ENCODE peak calls at places on chromosomes 5 and 9, in five cellular contexts. J, X, Q, A and G are unnamed samples.

GRCh38 chr9:26112724-26113123 is 434.5 kb upstream of the TUSC1 start:
- DNase-seq in J (no peak), X (no peak), Q (no peak), A (no peak), G (no peak)

GRCh38 chr9:95370064-95370463 is 52.6 kb upstream of the FANCC start:
- DNase-seq in J (no peak), X (no peak), Q (peak; percentile 45), A (no peak), G (no peak)

GRCh38 chr9:129278391-129279237 is 100.6 kb upstream of the IER5L start:
- DNase-seq in J (peak; percentile 76), X (no peak), Q (no peak), A (peak; percentile 73), G (peak; percentile 82)

GRCh38 chr5:139633295-139634027 is 14.7 kb upstream of the CXXC5 start:
- DNase-seq in J (peak; percentile 36), X (peak; percentile 75), Q (peak; percentile 80), A (peak; percentile 83), G (peak; percentile 86)

GRCh38 chr9:121294866-121295661 is 27.1 kb downstream of the GSN start:
- DNase-seq in J (no peak), X (no peak), Q (no peak), A (no peak), G (no peak)

GRCh38 chr5:151743535-151743934 is 14.9 kb downstream of the ATOX1 start:
- DNase-seq in J (no peak), X (no peak), Q (no peak), A (no peak), G (no peak)

GRCh38 chr5:145294321-145294720 is 540.8 kb downstream of the PRELID2 start:
- DNase-seq in J (no peak), X (no peak), Q (peak; percentile 17), A (no peak), G (no peak)

GRCh38 chr5:134138416-134139376 is 24.2 kb downstream of the TCF7 start:
- DNase-seq in J (peak; percentile 59), X (no peak), Q (peak; percentile 54), A (peak; percentile 39), G (peak; percentile 23)

GRCh38 chr9:115411993-115412452 is 294.1 kb upstream of the TNC start:
- DNase-seq in J (no peak), X (no peak), Q (no peak), A (no peak), G (no peak)

GRCh38 chr9:4137234-4137633 is 162.6 kb downstream of the GLIS3 start:
- DNase-seq in J (peak; percentile 68), X (no peak), Q (peak; percentile 86), A (no peak), G (no peak)

GRCh38 chr9:106487256-106487655 is 375.7 kb upstream of the ZNF462 start:
- DNase-seq in J (no peak), X (no peak), Q (no peak), A (no peak), G (no peak)

GRCh38 chr5:102152906-102153787 is 142.9 kb downstream of the SLCO4C1 start:
- DNase-seq in J (peak; percentile 15), X (peak; percentile 24), Q (peak; percentile 54), A (no peak), G (no peak)

GRCh38 chr5:132411382-132411925 is 41.9 kb downstream of the SLC22A5 start:
- DNase-seq in J (peak; percentile 56), X (no peak), Q (no peak), A (no peak), G (no peak)

GRCh38 chr5:56587381-56588124 is 227.8 kb upstream of the MAP3K1 start:
- DNase-seq in J (no peak), X (no peak), Q (no peak), A (no peak), G (no peak)

GRCh38 chr9:80995759-80996158 is 693.6 kb downstream of the TLE1 start:
- DNase-seq in J (peak; percentile 2), X (no peak), Q (peak; percentile 34), A (no peak), G (no peak)

GRCh38 chr5:60010328-60010727 is 116.8 kb upstream of the PDE4D start:
- DNase-seq in J (no peak), X (no peak), Q (no peak), A (no peak), G (no peak)

GRCh38 chr9:125409637-125410521 is 148.3 kb downstream of the GAPVD1 start:
- DNase-seq in J (peak; percentile 84), X (no peak), Q (peak; percentile 34), A (peak; percentile 50), G (peak; percentile 62)

GRCh38 chr5:139445325-139446170 is 6.2 kb upstream of the DNAJC18 start:
- DNase-seq in J (peak; percentile 89), X (no peak), Q (peak; percentile 69), A (no peak), G (no peak)

GRCh38 chr5:143593723-143594122 is 190.2 kb upstream of the NR3C1 start:
- DNase-seq in J (no peak), X (no peak), Q (no peak), A (no peak), G (no peak)

GRCh38 chr9:88804289-88804596 is 187.0 kb upstream of the S1PR3 start:
- DNase-seq in J (no peak), X (no peak), Q (no peak), A (no peak), G (no peak)

GRCh38 chr9:96500696-96501660 is 51.0 kb downstream of the HABP4 start:
- DNase-seq in J (no peak), X (no peak), Q (peak; percentile 51), A (no peak), G (no peak)

GRCh38 chr5:11110128-11110527 is 349.1 kb upstream of the DAP start:
- DNase-seq in J (no peak), X (no peak), Q (no peak), A (no peak), G (no peak)

DNA sequence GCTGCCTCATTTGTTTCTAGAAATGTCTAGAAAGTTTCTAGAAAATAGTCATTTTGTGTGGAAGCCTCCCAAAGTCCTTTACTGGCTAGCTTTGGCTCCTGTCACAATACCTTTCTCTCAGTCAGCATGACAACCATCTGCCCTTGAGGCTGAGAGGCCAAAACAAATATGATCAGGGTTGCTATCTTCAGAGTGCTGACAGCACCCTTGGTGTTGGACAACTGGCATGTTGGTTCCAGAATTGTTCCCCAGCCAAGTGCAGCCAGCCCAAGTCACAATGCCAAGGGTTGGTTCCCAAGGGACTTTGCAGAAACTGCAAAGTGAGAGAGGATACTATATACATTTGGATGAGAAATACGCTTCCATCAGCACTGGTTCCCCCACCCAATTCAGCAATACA is 140.9 kb upstream of the GAS1 start:
- DNase-seq in J (no peak), X (no peak), Q (no peak), A (no peak), G (no peak)
- H4K8ac ChIP-seq in J (no peak overlapping the region), X (no peak overlapping the region), Q (no peak overlapping the region), A (no peak overlapping the region), G (no peak overlapping the region)

DNA sequence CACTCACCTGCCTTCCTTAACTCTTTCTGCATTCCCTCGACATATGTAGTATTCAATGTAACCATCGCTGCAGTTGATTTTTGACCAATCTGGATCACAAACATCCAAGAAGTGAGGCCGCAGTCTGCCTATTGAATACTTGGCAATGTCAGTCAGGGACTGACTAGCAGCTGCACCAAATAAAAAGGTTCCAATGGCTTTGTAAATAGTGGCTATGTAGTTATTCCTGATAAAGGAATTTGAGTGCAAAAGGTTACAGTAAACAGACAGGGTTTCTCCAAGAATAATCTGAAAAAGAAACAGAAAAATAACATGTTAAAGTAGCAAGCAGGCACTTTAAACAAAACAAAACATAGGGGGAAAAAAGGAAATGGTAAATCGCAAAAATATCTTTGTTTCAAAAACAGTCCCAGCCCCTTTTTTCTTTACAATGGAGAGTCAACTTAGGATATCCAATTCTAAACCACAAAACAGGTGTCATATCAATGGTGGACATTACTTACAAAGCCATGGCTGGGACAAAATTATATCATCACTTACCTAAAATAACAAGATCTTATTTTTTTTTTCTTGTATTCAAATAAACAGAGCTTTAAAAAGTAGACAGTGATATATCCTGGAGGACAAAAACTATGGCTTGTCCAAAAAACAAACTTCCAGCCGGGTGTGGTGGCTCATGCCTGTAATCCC is 66.8 kb downstream of the PLPP1 start:
- DNase-seq in J (no peak), X (no peak), Q (no peak), A (no peak), G (no peak)
- H2BK12ac ChIP-seq in J (no peak overlapping the region), X (no peak overlapping the region), Q (no peak overlapping the region), A (no peak overlapping the region), G (no peak overlapping the region)

GRCh38 chr5:14190194-14191164 is 47.3 kb downstream of the TRIO start:
- DNase-seq in J (peak; percentile 89), X (no peak), Q (peak; percentile 99), A (no peak), G (no peak)
- H4K8ac ChIP-seq in J (no peak overlapping the region), X (no peak overlapping the region), Q (peak overlapping the region; percentile 3), A (no peak overlapping the region), G (no peak overlapping the region)

GRCh38 chr5:97096096-97096648 is 46.2 kb downstream of the LIX1 start:
- DNase-seq in J (no peak), X (no peak), Q (no peak), A (no peak), G (no peak)
- H2BK12ac ChIP-seq in J (no peak overlapping the region), X (no peak overlapping the region), Q (no peak overlapping the region), A (no peak overlapping the region), G (no peak overlapping the region)

GRCh38 chr9:122912671-122912963 is 506 bp downstream of the ZBTB6 start:
- DNase-seq in J (no peak), X (no peak), Q (no peak), A (no peak), G (no peak)
- H4K8ac ChIP-seq in J (peak overlapping the region; percentile 98), X (no peak overlapping the region), Q (peak overlapping the region; percentile 98), A (peak overlapping the region; percentile 96), G (peak overlapping the region; percentile 27)